ENCODE peak calls at places on chromosome 5, in four cellular contexts. J is CD8-positive, alpha-beta T cell; Z is heart left ventricle; U is neural progenitor cell. C is an unnamed sample.
A peak's percentile ranks its signal among the peaks of the same experiment; 100 is the strongest.

GRCh38 chr5:65128226-65128625 is 353.5 kb downstream of the ADAMTS6 start:
- DNase-seq in Z (no peak), U (peak; percentile 34), J (no peak), C (no peak)

GRCh38 chr5:67879619-67880357 is 335.8 kb upstream of the PIK3R1 start:
- DNase-seq in J (no peak), Z (no peak), U (no peak), C (no peak)

GRCh38 chr5:148125641-148126040 is 42.7 kb upstream of the SPINK14 start:
- DNase-seq in Z (no peak), U (no peak), J (no peak), C (no peak)

GRCh38 chr5:93964421-93964820 is 223.0 kb upstream of the POU5F2 start:
- DNase-seq in U (no peak), J (no peak), Z (no peak), C (no peak)

GRCh38 chr5:169778622-169779596 is 141.8 kb downstream of the DOCK2 start:
- DNase-seq in J (no peak), U (no peak), Z (no peak), C (no peak)

GRCh38 chr5:102531506-102531905 is 32.7 kb upstream of the SLCO6A1 start:
- DNase-seq in Z (no peak), U (no peak), J (no peak), C (no peak)

GRCh38 chr5:68766952-68767464 is 326.8 kb upstream of the SLC30A5 start:
- DNase-seq in U (no peak), Z (no peak), J (no peak), C (no peak)

GRCh38 chr5:56415356-56415765 is 182.2 kb upstream of the ANKRD55 start:
- DNase-seq in Z (peak; percentile 59), U (no peak), J (no peak), C (no peak)

GRCh38 chr5:42811591-42812392 is at the start of gene SELENOP:
- DNase-seq in U (peak; percentile 69), Z (peak; percentile 49), J (no peak), C (peak; percentile 76)

GRCh38 chr5:133421394-133421793 is 190.9 kb downstream of the FSTL4 start:
- DNase-seq in J (no peak), U (peak; percentile 78), Z (no peak), C (peak; percentile 38)

GRCh38 chr5:135986891-135987401 is 32.2 kb upstream of the LECT2 start:
- DNase-seq in U (no peak), J (no peak), Z (no peak), C (no peak)

GRCh38 chr5:159913048-159913447 is 3.2 kb upstream of the ADRA1B start:
- DNase-seq in U (no peak), Z (no peak), J (no peak), C (no peak)

GRCh38 chr5:37841223-37841622 is 1.4 kb upstream of the GDNF start:
- DNase-seq in J (no peak), Z (no peak), U (no peak), C (no peak)

GRCh38 chr5:40291338-40291737 is 388.4 kb upstream of the PTGER4 start:
- DNase-seq in Z (no peak), J (no peak), U (no peak), C (no peak)

GRCh38 chr5:62731011-62731410 is 152.4 kb downstream of the LRRC70 start:
- DNase-seq in Z (no peak), U (no peak), J (no peak), C (no peak)

GRCh38 chr5:66840527-66841013 is 244.4 kb downstream of the MAST4 start:
- DNase-seq in U (no peak), Z (no peak), J (no peak), C (no peak)

GRCh38 chr5:155311721-155312120 is 298.2 kb downstream of the KIF4B start:
- DNase-seq in Z (no peak), J (no peak), U (no peak), C (no peak)

GRCh38 chr5:160899735-160900134 is 47.7 kb upstream of the ATP10B start:
- DNase-seq in J (no peak), Z (no peak), U (peak; percentile 15), C (no peak)

GRCh38 chr5:72096602-72097205 is 10.6 kb upstream of the MAP1B start:
- DNase-seq in Z (no peak), J (no peak), U (no peak), C (no peak)

GRCh38 chr5:132114150-132115121 is 40.8 kb downstream of the CSF2 start:
- DNase-seq in U (no peak), J (no peak), Z (no peak), C (no peak)

GRCh38 chr5:116388564-116389258 is 185.9 kb downstream of the SEMA6A start:
- DNase-seq in Z (peak; percentile 50), J (no peak), U (peak; percentile 63), C (no peak)

GRCh38 chr5:10744681-10745080 is 16.4 kb downstream of the DAP start:
- DNase-seq in U (no peak), J (no peak), Z (no peak), C (no peak)

GRCh38 chr5:10740384-10740783 is 20.6 kb downstream of the DAP start:
- DNase-seq in J (no peak), U (no peak), Z (no peak), C (no peak)

GRCh38 chr5:10737880-10738279 is 23.2 kb downstream of the DAP start:
- DNase-seq in Z (no peak), U (no peak), J (no peak), C (no peak)

GRCh38 chr5:10745133-10745532 is 15.9 kb downstream of the DAP start:
- DNase-seq in J (no peak), Z (no peak), U (no peak), C (no peak)

DNA sequence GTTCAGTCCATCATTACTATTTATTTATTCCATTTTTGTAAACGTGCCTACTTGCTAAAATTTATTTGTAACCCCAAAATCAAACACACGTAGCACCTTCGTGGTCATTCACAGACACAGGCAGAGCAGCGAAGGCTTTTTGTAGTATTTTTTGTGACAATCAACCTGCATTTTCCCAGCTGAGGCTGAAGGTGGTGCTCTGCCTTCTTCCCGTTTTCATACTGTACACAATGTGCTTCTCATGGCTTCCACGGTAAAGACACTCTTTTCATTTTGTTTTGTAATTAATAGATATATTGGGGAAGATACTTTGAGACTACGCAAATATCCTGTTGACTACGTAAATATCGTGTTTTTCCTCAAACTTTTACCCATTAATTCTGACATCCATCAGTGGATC is 19.4 kb downstream of the DAP start:
- DNase-seq in Z (no peak), J (no peak), U (no peak), C (no peak)
- H3K4me1 ChIP-seq in Z (peaks cover 5% of the 10 kb centered on the region), J (no peaks in the 10 kb centered on the region), U (no peaks in the 10 kb centered on the region), C (no peaks in the 10 kb centered on the region)

DNA sequence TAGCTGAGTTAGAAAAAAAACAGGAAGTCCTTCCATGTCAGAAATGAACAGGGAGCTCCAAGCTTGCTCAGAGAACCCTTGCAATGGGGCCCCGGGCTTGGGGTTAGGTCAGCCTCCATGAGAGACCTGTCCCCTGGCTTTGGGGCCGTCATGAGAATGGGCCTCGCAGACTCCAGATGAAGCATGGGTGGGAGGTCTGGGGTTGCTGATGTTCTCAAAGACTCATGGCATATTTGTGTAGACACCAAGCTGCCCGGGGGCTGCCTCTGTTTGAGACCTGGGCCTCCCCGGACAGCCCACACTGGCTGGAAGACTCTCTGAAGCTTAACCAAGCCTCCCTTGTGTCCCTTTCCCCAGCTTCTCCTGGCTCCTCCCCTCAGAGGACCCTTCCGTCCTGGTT is 186.3 kb downstream of the IRX2 start:
- DNase-seq in J (no peak), U (no peak), Z (no peak), C (no peak)
- H3K9me3 ChIP-seq in J (no peaks in the 10 kb centered on the region), U (no peaks in the 10 kb centered on the region), Z (no peaks in the 10 kb centered on the region), C (no peaks in the 10 kb centered on the region)

GRCh38 chr5:141521244-141521781 is 32.4 kb downstream of the PCDHGC5 start:
- DNase-seq in J (no peak), U (peak; percentile 61), Z (peak; percentile 68), C (peak; percentile 80)

GRCh38 chr5:141525659-141526058 is 36.8 kb downstream of the PCDHGC5 start:
- DNase-seq in U (no peak), Z (no peak), J (no peak), C (no peak)

GRCh38 chr5:141524604-141525597 is 36.0 kb downstream of the PCDHGC5 start:
- DNase-seq in U (peak; percentile 100), Z (peak; percentile 88), J (peak; percentile 50), C (peak; percentile 85)

GRCh38 chr5:141522301-141522700 is 33.4 kb downstream of the PCDHGC5 start:
- DNase-seq in J (no peak), U (no peak), Z (no peak), C (no peak)

GRCh38 chr5:141523991-141524390 is 35.1 kb downstream of the PCDHGC5 start:
- DNase-seq in U (no peak), Z (no peak), J (no peak), C (no peak)
- H3K4me1 ChIP-seq in U (peaks cover 23% of the 10 kb centered on the region), Z (peaks cover 38% of the 10 kb centered on the region), J (no peaks in the 10 kb centered on the region), C (peaks cover 19% of the 10 kb centered on the region)

GRCh38 chr5:178762391-178762790 is 31.9 kb upstream of the ZNF354A start:
- DNase-seq in U (no peak), Z (no peak), J (no peak), C (no peak)

GRCh38 chr5:178765753-178766300 is 35.4 kb upstream of the ZNF354A start:
- DNase-seq in U (no peak), J (no peak), Z (no peak), C (no peak)

GRCh38 chr5:178766936-178767912 is 36.8 kb upstream of the ZNF354A start:
- DNase-seq in Z (no peak), J (no peak), U (peak; percentile 10), C (no peak)

GRCh38 chr5:178757410-178757809 is 27.0 kb upstream of the ZNF354A start:
- DNase-seq in Z (no peak), J (no peak), U (no peak), C (no peak)

DNA sequence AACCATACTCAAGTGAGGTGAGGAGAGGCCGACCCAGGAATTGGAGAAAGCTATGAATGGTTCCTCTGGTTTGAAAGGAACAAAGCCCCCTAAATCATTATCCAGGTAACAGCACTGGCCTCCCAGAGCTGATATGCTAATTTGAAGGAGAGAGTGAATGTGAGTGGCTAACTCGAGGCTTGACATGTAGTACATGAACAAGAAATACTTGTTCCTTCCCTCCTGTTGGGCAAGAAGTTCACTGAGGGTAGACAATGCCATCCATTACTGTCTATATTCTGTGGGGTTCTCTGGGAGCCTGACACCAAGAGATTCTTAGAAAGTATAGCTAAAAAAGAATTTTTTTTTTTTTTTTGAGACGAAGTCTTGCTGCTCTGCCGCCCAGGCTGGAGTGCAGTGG is 32.5 kb upstream of the ZNF354A start:
- DNase-seq in U (no peak), J (no peak), Z (no peak), C (no peak)
- H3K9me3 ChIP-seq in U (no peaks in the 10 kb centered on the region), J (no peaks in the 10 kb centered on the region), Z (no peaks in the 10 kb centered on the region), C (no peaks in the 10 kb centered on the region)